ENCODE peak calls at places on chromosome 14, in eight cellular contexts. X is hepatic stellate cell; A is stimulated activated CD8-positive, alpha-beta memory T cell treated with anti-CD3 and anti-CD28 coated beads, Interleukin-7, amount 100 ng/mL, for 48 hours; P is naive B cell; R is stimulated activated naive CD8-positive, alpha-beta T cell treated with anti-CD3 and anti-CD28 coated beads, Interleukin-15, Interleukin-2, amounts not matched to agents 100 U/mL and 50 U/mL, for 24 hours; V is central memory CD4-positive, alpha-beta T cell; W is HCEC 1CT; D is right atrium auricular region. S is an unnamed sample.

GRCh38 chr14:24058260-24058950 is 6.6 kb downstream of the CARMIL3 start:
- DNase-seq in X (peak), A (no peak), P (peak), R (no peak), V (peak), W (peak), D (peak), S (peak)

GRCh38 chr14:23361320-23361719 is 3.7 kb downstream of the EFS start:
- DNase-seq in X (peak), A (no peak), P (no peak), R (no peak), V (no peak), W (no peak), D (no peak), S (no peak)

GRCh38 chr14:103880334-103880985 is 33.1 kb upstream of the PPP1R13B start:
- DNase-seq in X (peak), A (no peak), P (no peak), R (peak), V (no peak), W (peak), D (peak), S (no peak)

GRCh38 chr14:75297417-75298040 is 18.9 kb downstream of the FOS start:
- DNase-seq in X (no peak), A (no peak), P (no peak), R (no peak), V (no peak), W (no peak), D (no peak), S (no peak)

GRCh38 chr14:50955373-50956043 is 11.2 kb upstream of the PYGL start:
- DNase-seq in X (peak), A (peak), P (no peak), R (peak), V (no peak), W (peak), D (peak), S (peak)

GRCh38 chr14:31268216-31268615 is 60.6 kb upstream of the HECTD1 start:
- DNase-seq in X (no peak), A (no peak), P (no peak), R (no peak), V (no peak), W (no peak), D (no peak), S (no peak)

GRCh38 chr14:36506732-36507614 is 13.1 kb downstream of the NKX2-1 start:
- DNase-seq in X (no peak), A (no peak), P (no peak), R (no peak), V (no peak), W (no peak), D (no peak), S (peak)

GRCh38 chr14:104926619-104927431 is 2.1 kb downstream of the PLD4 start:
- DNase-seq in X (no peak), A (no peak), P (peak), R (peak), V (no peak), W (no peak), D (no peak), S (no peak)

GRCh38 chr14:76203086-76204001 is 51.6 kb downstream of the GPATCH2L start:
- DNase-seq in X (peak), A (no peak), P (no peak), R (no peak), V (no peak), W (peak), D (no peak), S (no peak)

GRCh38 chr14:71620401-71620800 is 311.8 kb upstream of the RGS6 start:
- DNase-seq in X (peak), A (no peak), P (no peak), R (no peak), V (no peak), W (peak), D (no peak), S (no peak)

GRCh38 chr14:50018236-50019210 is 97.8 kb downstream of the VCPKMT start:
- DNase-seq in X (peak), A (no peak), P (no peak), R (no peak), V (no peak), W (no peak), D (no peak), S (no peak)

GRCh38 chr14:71380271-71380670 is 473.0 kb downstream of the PCNX1 start:
- DNase-seq in X (no peak), A (no peak), P (no peak), R (no peak), V (no peak), W (peak), D (no peak), S (no peak)

GRCh38 chr14:92959189-92959531 is 36.2 kb downstream of the CHGA start:
- DNase-seq in X (no peak), A (no peak), P (no peak), R (no peak), V (no peak), W (no peak), D (no peak), S (peak)

GRCh38 chr14:104356738-104357688 is 218.6 kb downstream of the KIF26A start:
- DNase-seq in X (no peak), A (no peak), P (no peak), R (no peak), V (no peak), W (no peak), D (no peak), S (no peak)

GRCh38 chr14:91241848-91242247 is 2.7 kb downstream of the GPR68 start:
- DNase-seq in X (no peak), A (no peak), P (peak), R (no peak), V (peak), W (no peak), D (no peak), S (no peak)

GRCh38 chr14:32226051-32226450 is 23.0 kb upstream of the RNU6-8 start:
- DNase-seq in X (no peak), A (no peak), P (no peak), R (no peak), V (no peak), W (no peak), D (no peak), S (no peak)

GRCh38 chr14:31926123-31926522 is 151.0 kb upstream of the ARHGAP5 start:
- DNase-seq in X (no peak), A (no peak), P (peak), R (no peak), V (peak), W (peak), D (no peak), S (peak)

GRCh38 chr14:105147701-105148603 is 20.6 kb downstream of the JAG2 start:
- DNase-seq in X (no peak), A (no peak), P (no peak), R (no peak), V (no peak), W (no peak), D (no peak), S (no peak)

GRCh38 chr14:86652512-86652911 is 1122.6 kb downstream of the FLRT2 start:
- DNase-seq in X (no peak), A (no peak), P (no peak), R (no peak), V (no peak), W (peak), D (no peak), S (no peak)

GRCh38 chr14:104343690-104344640 is 205.6 kb downstream of the KIF26A start:
- DNase-seq in X (no peak), A (no peak), P (no peak), R (no peak), V (no peak), W (no peak), D (no peak), S (no peak)

GRCh38 chr14:22753586-22753985 is 12.9 kb upstream of the OXA1L start:
- DNase-seq in X (no peak), A (no peak), P (no peak), R (no peak), V (no peak), W (no peak), D (no peak), S (no peak)

GRCh38 chr14:92684801-92685560 is 63.4 kb downstream of the LGMN start:
- DNase-seq in X (no peak), A (no peak), P (no peak), R (peak), V (no peak), W (no peak), D (no peak), S (no peak)

GRCh38 chr14:37272569-37272968 is 74.8 kb downstream of the MIPOL1 start:
- DNase-seq in X (no peak), A (no peak), P (no peak), R (no peak), V (no peak), W (no peak), D (no peak), S (no peak)

GRCh38 chr14:24895243-24895583 is 154.7 kb downstream of the STXBP6 start:
- DNase-seq in X (no peak), A (no peak), P (no peak), R (no peak), V (no peak), W (no peak), D (no peak), S (no peak)

GRCh38 chr14:102907303-102907844 is 15.1 kb upstream of the AMN start:
- DNase-seq in X (no peak), A (no peak), P (peak), R (no peak), V (no peak), W (no peak), D (no peak), S (no peak)

GRCh38 chr14:21997300-21997699 is 323.7 kb upstream of the OR4E1 start:
- DNase-seq in X (no peak), A (no peak), P (no peak), R (no peak), V (peak), W (no peak), D (no peak), S (no peak)

GRCh38 chr14:74945261-74945851 is 10.0 kb downstream of the PGF start:
- DNase-seq in X (no peak), A (no peak), P (no peak), R (peak), V (no peak), W (peak), D (no peak), S (no peak)

GRCh38 chr14:34782031-34782430 is 67.6 kb upstream of the CFL2 start:
- DNase-seq in X (no peak), A (no peak), P (no peak), R (no peak), V (no peak), W (peak), D (no peak), S (no peak)

GRCh38 chr14:104864267-104865068 is 600 bp upstream of the CEP170B start:
- DNase-seq in X (no peak), A (no peak), P (no peak), R (no peak), V (no peak), W (no peak), D (no peak), S (no peak)

GRCh38 chr14:58878740-58879139 is 241.0 kb downstream of the DACT1 start:
- DNase-seq in X (no peak), A (no peak), P (no peak), R (no peak), V (no peak), W (no peak), D (no peak), S (no peak)

GRCh38 chr14:75981826-75982723 is at the start of gene TGFB3:
- DNase-seq in X (peak), A (peak), P (peak), R (peak), V (peak), W (peak), D (peak), S (peak)